ENCODE peak calls at places on chromosomes 13 and 19, in four cellular contexts. Q is BJ, I is tibial artery, P is mammary epithelial cell. C is an unnamed sample. For H3K36me3, the result is how much of the 10 kb centered on the place peaks cover.

GRCh38 chr19:44741841-44742352 is 6.6 kb upstream of the BCL3 start:
- DNase-seq in Q (peak), P (peak), I (peak), C (peak)

GRCh38 chr13:44810067-44810840 is 179.0 kb downstream of the NUFIP1 start:
- DNase-seq in I (peak), Q (no peak), P (no peak), C (no peak)

GRCh38 chr13:85313761-85314503 is 485.3 kb downstream of the SLITRK6 start:
- DNase-seq in I (no peak), Q (peak), P (peak), C (peak)

GRCh38 chr13:100528353-100528752 is 60.2 kb downstream of the GGACT start:
- DNase-seq in Q (no peak), P (no peak), I (no peak), C (no peak)

GRCh38 chr19:54345938-54346386 is 7.0 kb upstream of the LILRA4 start:
- DNase-seq in I (peak), P (no peak), Q (no peak), C (no peak)

GRCh38 chr13:51714663-51715168 is 89.2 kb downstream of the DHRS12 start:
- DNase-seq in Q (no peak), I (no peak), P (peak), C (peak)

GRCh38 chr19:41420101-41420880 is 6.9 kb downstream of the B3GNT8 start:
- DNase-seq in Q (no peak), I (peak), P (no peak), C (no peak)

GRCh38 chr19:27974082-27974513 is 1238.9 kb downstream of the UQCRFS1 start:
- DNase-seq in I (no peak), P (no peak), Q (no peak), C (peak)

GRCh38 chr13:21670883-21671792 is at the start of gene FGF9:
- DNase-seq in Q (no peak), I (peak), P (peak), C (peak)

GRCh38 chr13:50682966-50683365 is 160.5 kb downstream of the DLEU7 start:
- DNase-seq in P (no peak), I (no peak), Q (no peak), C (no peak)

GRCh38 chr19:28426902-28427232 is 786.1 kb downstream of the UQCRFS1 start:
- DNase-seq in Q (peak), I (no peak), P (peak), C (peak)

GRCh38 chr13:47249296-47249695 is 352.4 kb upstream of the HTR2A start:
- DNase-seq in P (no peak), Q (no peak), I (no peak), C (no peak)

GRCh38 chr13:43529796-43530195 is 257.0 kb downstream of the ENOX1 start:
- DNase-seq in I (no peak), Q (no peak), P (peak), C (peak)

GRCh38 chr19:40366697-40367561 is 18.4 kb downstream of the PLD3 start:
- DNase-seq in P (no peak), I (no peak), Q (no peak), C (no peak)
- TF ChIP-seq CTCF in P (no peak), I (no peak), Q (no peak), C (no peak)

DNA sequence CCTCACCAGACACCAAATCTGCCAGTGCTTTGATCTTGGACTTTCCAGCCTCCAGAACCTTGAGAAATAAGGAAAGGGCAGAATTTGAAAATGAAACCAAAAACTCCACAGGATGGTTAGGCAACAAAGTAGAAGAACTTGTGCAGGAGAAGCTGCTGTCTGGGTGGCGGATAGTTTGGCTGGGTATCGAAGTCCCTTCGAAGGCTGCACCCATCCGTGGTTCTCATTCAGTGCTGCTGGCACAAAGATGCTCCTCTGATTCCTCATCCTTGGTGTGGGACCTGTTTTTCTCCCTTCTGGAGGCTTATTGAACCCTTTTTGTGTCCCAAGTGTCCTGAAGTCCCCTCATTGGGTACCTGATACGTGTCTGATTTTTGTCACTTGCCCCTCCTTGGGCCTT is 130.9 kb downstream of the KDM4B start:
- DNase-seq in I (no peak), Q (no peak), P (no peak), C (no peak)
- H3K4me3 ChIP-seq in I (no peak), Q (no peak), P (no peak), C (no peak)

GRCh38 chr19:34391813-34392212 is 12.4 kb upstream of the PDCD2L start:
- DNase-seq in P (no peak), Q (no peak), I (no peak), C (no peak)

GRCh38 chr19:34397853-34398252 is 6.3 kb upstream of the PDCD2L start:
- DNase-seq in P (no peak), I (no peak), Q (no peak), C (no peak)

GRCh38 chr19:34387446-34387810 is 16.8 kb upstream of the PDCD2L start:
- DNase-seq in P (no peak), Q (no peak), I (no peak), C (no peak)

GRCh38 chr19:34393629-34394028 is 10.6 kb upstream of the PDCD2L start:
- DNase-seq in P (no peak), Q (no peak), I (no peak), C (no peak)

GRCh38 chr19:34393031-34393430 is 11.2 kb upstream of the PDCD2L start:
- DNase-seq in P (no peak), I (no peak), Q (no peak), C (no peak)
- H3K36me3 ChIP-seq in P (under half), I (half or more), Q (half or more), C (under half)

DNA sequence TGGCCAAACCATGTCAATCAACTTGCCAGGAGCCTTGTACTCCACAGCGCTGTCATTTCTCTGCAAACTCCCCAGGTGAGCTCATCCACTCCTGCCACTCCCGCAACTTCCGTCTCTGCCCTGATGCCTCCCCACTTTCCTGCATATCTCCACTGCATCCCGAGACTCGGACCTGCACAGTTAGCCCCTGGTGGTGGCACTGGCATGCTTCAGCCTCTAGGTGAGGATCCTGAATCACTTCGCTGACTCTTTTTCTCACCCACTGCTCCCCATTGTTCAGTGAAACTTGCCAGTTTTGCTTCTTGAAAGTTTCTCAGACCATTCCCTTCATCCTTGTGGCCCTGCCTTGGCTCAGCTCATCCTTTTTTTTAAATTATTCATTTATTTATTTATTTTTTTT is 3.4 kb upstream of the CTU1 start:
- DNase-seq in P (no peak), I (no peak), Q (no peak), C (no peak)
- TF ChIP-seq CTCF in P (peak), I (no peak), Q (no peak), C (peak)

GRCh38 chr13:113861433-113862030 is 2.3 kb downstream of the GAS6 start:
- DNase-seq in P (peak), Q (no peak), I (no peak), C (peak)
- H3K4me3 ChIP-seq in P (peak), Q (peak), I (peak), C (no peak)

C was measured in bronchial epithelial cell.